ENCODE peak calls at places on chromosomes 5 and 9, in six cellular contexts. O, E, H, N, S and K are unnamed samples.

GRCh38 chr5:81825237-81825636 is 74.3 kb upstream of the SSBP2 start:
- DNase-seq in O (no peak), E (peak), H (no peak), N (no peak), S (no peak), K (no peak)

GRCh38 chr5:83255268-83255667 is 177.9 kb downstream of the XRCC4 start:
- DNase-seq in O (no peak), E (peak), H (no peak), N (no peak), S (no peak), K (no peak)

GRCh38 chr9:90727498-90727897 is 74.1 kb upstream of the SYK start:
- DNase-seq in O (no peak), E (no peak), H (no peak), N (no peak), S (no peak), K (no peak)

GRCh38 chr5:75651575-75651974 is 40.3 kb downstream of the ANKDD1B start:
- DNase-seq in O (no peak), E (no peak), H (no peak), N (no peak), S (no peak), K (no peak)

GRCh38 chr5:38922199-38922598 is 76.4 kb downstream of the OSMR start:
- DNase-seq in O (peak), E (peak), H (peak), N (peak), S (no peak), K (peak)

GRCh38 chr5:9188131-9188530 is 357.7 kb downstream of the SEMA5A start:
- DNase-seq in O (no peak), E (peak), H (no peak), N (no peak), S (no peak), K (no peak)

GRCh38 chr5:90941002-90941720 is 382.6 kb downstream of the ADGRV1 start:
- DNase-seq in O (no peak), E (no peak), H (no peak), N (no peak), S (no peak), K (no peak)

GRCh38 chr9:13083973-13084528 is 195.4 kb downstream of the MPDZ start:
- DNase-seq in O (no peak), E (peak), H (no peak), N (no peak), S (no peak), K (no peak)

GRCh38 chr9:33472171-33472920 is 1.4 kb downstream of the NOL6 start:
- DNase-seq in O (no peak), E (no peak), H (no peak), N (no peak), S (no peak), K (no peak)

GRCh38 chr5:82422751-82423181 is 144.6 kb upstream of the RPS23 start:
- DNase-seq in O (no peak), E (no peak), H (peak), N (no peak), S (no peak), K (no peak)

GRCh38 chr9:121026768-121027167 is 23.3 kb downstream of the C5 start:
- DNase-seq in O (no peak), E (no peak), H (no peak), N (peak), S (no peak), K (no peak)

GRCh38 chr9:95461448-95462381 is 55.1 kb downstream of the PTCH1 start:
- DNase-seq in O (no peak), E (no peak), H (no peak), N (no peak), S (no peak), K (no peak)

GRCh38 chr5:104179057-104179456 is 616.5 kb upstream of the NUDT12 start:
- DNase-seq in O (peak), E (peak), H (peak), N (peak), S (peak), K (peak)

GRCh38 chr5:156934450-156935211 is 28.4 kb downstream of the TIMD4 start:
- DNase-seq in O (peak), E (no peak), H (no peak), N (peak), S (no peak), K (no peak)

GRCh38 chr9:116700882-116701836 is 14.1 kb downstream of the TRIM32 start:
- DNase-seq in O (no peak), E (no peak), H (no peak), N (no peak), S (no peak), K (no peak)

GRCh38 chr9:34380511-34381315 is 4.0 kb upstream of the MYORG start:
- DNase-seq in O (peak), E (peak), H (peak), N (peak), S (no peak), K (no peak)

GRCh38 chr5:64835266-64835665 is 66.5 kb downstream of the CWC27 start:
- DNase-seq in O (no peak), E (no peak), H (no peak), N (no peak), S (no peak), K (no peak)

GRCh38 chr9:128732576-128732975 is 8.6 kb upstream of the ZDHHC12 start:
- DNase-seq in O (no peak), E (no peak), H (no peak), N (no peak), S (no peak), K (no peak)

GRCh38 chr9:4222357-4222756 is 77.5 kb downstream of the GLIS3 start:
- DNase-seq in O (no peak), E (no peak), H (no peak), N (no peak), S (no peak), K (no peak)

DNA sequence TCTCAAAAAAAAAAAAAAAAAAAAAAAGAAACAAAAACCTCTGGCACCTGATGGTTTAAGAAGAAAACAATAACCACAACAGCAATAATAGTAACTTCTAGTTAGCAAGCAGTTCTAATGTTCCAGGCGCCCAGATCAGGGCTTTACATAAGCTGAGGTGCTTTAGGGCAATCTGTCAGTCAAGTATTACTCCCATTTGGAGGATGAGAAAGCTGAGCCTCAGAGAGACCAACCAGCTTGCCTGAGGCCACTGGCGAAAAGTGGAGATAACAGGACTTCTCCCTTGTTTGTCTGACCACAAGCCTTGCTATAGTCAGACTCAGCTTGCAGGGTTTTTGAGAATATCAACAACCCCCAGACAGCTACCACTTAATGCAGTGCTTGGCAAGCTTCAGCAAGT is 83.5 kb upstream of the BOD1 start:
- DNase-seq in O (no peak), E (no peak), H (peak), N (no peak), S (no peak), K (no peak)
- H3K4me2 ChIP-seq in O (no peak), E (no peak), H (no peak), N (no peak), S (no peak), K (no peak)

GRCh38 chr5:159773062-159773924 is 143.0 kb upstream of the ADRA1B start:
- DNase-seq in O (peak), E (peak), H (peak), N (no peak), S (no peak), K (peak)
- H3K9ac ChIP-seq in O (peak), E (peak), H (peak), N (no peak), S (no peak), K (no peak)

DNA sequence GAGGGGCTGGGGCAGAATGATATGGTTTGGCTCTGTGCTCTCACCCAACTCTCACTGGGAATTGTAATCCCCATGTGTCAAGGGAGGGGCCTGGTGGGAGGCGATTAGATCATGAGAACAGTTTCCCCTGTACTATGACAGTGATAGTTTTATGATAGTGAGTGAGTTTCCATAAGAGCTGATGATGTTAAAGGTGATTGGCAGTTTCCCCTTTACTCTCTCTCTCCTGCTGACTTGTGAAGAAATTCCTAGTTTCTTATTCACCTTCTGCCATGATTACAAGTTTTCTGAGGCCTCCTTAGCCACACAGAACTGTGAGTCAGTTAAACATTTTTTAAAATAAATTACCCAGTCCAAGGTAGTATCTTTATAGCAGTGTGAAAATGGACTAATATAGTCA is 120.4 kb upstream of the CDH9 start:
- DNase-seq in O (no peak), E (no peak), H (no peak), N (no peak), S (no peak), K (no peak)
- TF ChIP-seq RFX5 in O (no peak), E (no peak), H (no peak), N (no peak), S (no peak), K (no peak)

GRCh38 chr9:134344821-134345310 is 18.6 kb downstream of the RXRA start:
- DNase-seq in O (no peak), E (no peak), H (no peak), N (no peak), S (no peak), K (no peak)
- H3K4me2 ChIP-seq in O (no peak), E (no peak), H (no peak), N (no peak), S (no peak), K (no peak)

DNA sequence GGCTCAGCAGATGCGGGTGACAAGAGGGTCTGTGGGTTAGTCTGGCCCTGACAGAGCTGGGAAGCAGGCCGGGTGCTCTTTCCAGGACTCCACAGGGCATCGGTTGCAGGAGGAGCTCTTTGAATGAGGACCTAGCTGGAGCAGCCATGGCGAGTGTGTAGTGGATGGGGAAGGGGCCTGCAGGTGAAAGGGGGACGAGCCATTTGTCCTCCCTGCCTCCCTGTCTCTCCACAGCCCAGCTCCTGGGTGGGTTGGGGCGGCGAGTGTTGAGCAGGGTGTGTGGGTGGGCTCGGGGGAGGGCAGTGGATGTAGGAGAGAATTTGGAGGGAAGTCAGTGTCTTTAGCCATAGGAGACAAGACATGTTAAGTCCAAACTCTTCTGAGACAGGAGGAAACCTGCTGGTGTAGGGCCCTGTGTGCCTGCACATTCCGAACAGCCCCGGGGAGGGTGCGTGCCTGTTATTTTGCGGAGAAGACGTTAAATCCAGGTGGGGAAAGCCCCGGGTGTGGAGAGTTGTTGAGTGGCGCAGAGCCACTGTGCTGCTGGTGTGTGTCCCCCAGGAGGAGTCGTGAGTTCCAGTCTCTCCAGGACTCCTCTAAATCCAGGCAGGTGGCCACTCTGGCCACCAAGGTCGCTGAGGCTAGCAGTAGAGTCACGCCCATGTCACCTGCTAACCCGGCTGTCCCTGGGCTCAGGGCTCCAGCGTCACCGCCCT is 73.6 kb downstream of the PSMB7 start:
- DNase-seq in O (no peak), E (no peak), H (no peak), N (no peak), S (no peak), K (no peak)
- H3K9ac ChIP-seq in O (no peak), E (no peak), H (no peak), N (no peak), S (no peak), K (no peak)

GRCh38 chr9:27701664-27702063 is 128.4 kb upstream of the C9orf72 start:
- DNase-seq in O (no peak), E (no peak), H (no peak), N (no peak), S (no peak), K (no peak)
- TF ChIP-seq RFX5 in O (no peak), E (no peak), H (no peak), N (no peak), S (no peak), K (no peak)

DNA sequence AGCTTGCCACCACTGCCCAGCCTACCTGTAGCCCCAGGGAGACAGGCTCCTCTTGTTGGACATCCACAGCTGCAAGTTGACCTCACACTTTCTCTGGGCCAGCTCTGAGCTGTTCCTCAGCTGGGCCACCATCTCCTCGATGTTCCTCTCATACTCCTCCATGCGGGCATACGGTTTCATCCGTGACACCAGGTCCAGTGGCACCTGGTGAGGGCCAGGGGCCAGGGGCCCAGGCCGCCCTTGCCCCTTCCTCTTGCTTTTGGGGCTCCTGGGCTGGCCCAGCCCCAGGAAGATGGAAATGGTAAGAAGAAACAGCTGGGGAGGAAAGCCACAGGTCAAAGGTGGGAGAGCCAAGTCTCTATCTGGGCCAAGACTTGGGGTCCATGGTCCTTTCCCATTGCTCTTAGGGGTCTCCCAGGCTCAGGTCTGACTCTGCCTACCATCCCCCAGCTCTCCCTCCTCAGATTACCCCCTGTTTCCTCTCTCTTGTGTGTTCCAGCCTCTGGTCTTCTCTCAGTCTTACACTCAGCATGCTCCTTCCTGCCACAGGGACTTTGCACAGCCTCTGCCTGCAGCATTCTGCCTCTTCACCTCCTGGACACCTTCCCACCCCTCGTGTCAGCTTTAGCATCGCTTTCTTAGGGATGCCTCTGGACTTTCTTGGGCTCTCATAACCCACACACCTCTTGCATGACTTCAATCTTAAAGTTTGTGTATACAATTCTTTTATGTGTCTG is 2.2 kb downstream of the IL17B start:
- DNase-seq in O (no peak), E (no peak), H (no peak), N (no peak), S (no peak), K (no peak)
- H3K4me2 ChIP-seq in O (no peak), E (no peak), H (no peak), N (no peak), S (no peak), K (no peak)

DNA sequence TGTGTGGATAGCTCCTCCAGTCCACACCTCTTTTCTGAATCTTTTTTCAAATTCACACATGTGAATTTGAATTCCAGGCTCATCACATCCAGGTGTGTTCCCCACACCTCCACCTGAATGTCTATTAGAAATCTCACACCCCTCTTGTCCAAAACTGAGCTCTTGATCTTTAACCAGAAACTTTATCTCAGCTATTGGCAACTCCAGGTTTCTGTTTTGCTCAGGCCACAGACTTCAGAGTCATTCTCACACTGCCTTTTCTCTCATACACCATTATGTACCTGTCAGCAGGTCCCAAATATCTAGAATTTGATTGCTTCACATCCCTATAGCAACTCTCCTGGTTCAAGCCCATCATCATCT is 11.6 kb downstream of the NIPSNAP3B start:
- DNase-seq in O (no peak), E (no peak), H (no peak), N (no peak), S (no peak), K (no peak)
- H3K9ac ChIP-seq in O (no peak), E (no peak), H (no peak), N (no peak), S (peak), K (no peak)